ENCODE peak calls at places on chromosomes 5 and 9, in eight cellular contexts. O is H9; T is A549; M is activated B cell treated with CpG ODN at 0.5 μM for 24 hours; N is AG09309; L is natural killer cell; I is IMR-90; K is CD8-positive, alpha-beta T cell. Q is an unnamed sample.

GRCh38 chr9:125694478-125694877 is 12.5 kb downstream of the MAPKAP1 start:
- DNase-seq in L (no peak), O (no peak), K (no peak), I (peak), T (no peak), M (no peak), N (no peak), Q (no peak)

GRCh38 chr9:97364769-97365490 is 47.0 kb upstream of the TDRD7 start:
- DNase-seq in L (no peak), O (no peak), N (no peak), T (no peak), M (no peak), I (no peak), K (no peak), Q (no peak)

GRCh38 chr5:169412858-169413257 is 111.9 kb upstream of the SLIT3 start:
- DNase-seq in K (no peak), M (no peak), O (no peak), T (no peak), N (no peak), I (no peak), L (no peak), Q (no peak)

GRCh38 chr5:159915913-159916840 is at the start of gene ADRA1B:
- DNase-seq in T (peak), L (peak), K (peak), O (peak), I (peak), N (no peak), M (peak), Q (peak)

GRCh38 chr5:120382813-120383212 is 81.3 kb upstream of the PRR16 start:
- DNase-seq in O (no peak), K (no peak), M (no peak), I (no peak), T (no peak), L (no peak), N (no peak), Q (no peak)

GRCh38 chr5:67315802-67316103 is 119.2 kb upstream of the CD180 start:
- DNase-seq in I (no peak), M (no peak), L (no peak), K (no peak), O (no peak), T (no peak), N (no peak), Q (no peak)

GRCh38 chr9:6811436-6811835 is 53.7 kb downstream of the KDM4C start:
- DNase-seq in O (no peak), I (no peak), L (no peak), M (no peak), T (no peak), N (no peak), K (no peak), Q (no peak)

GRCh38 chr5:79800979-79801827 is 111.6 kb downstream of the CMYA5 start:
- DNase-seq in I (peak), T (peak), M (no peak), K (no peak), O (no peak), L (no peak), N (no peak), Q (no peak)

GRCh38 chr5:31853398-31854135 is 214.6 kb downstream of the PDZD2 start:
- DNase-seq in M (no peak), L (no peak), T (no peak), I (no peak), K (no peak), O (no peak), N (no peak), Q (no peak)

GRCh38 chr9:28779240-28779639 is 1206.0 kb upstream of the C9orf72 start:
- DNase-seq in O (no peak), T (no peak), N (no peak), I (no peak), K (no peak), M (no peak), L (no peak), Q (no peak)

GRCh38 chr5:178869577-178869976 is 9.8 kb downstream of the ZNF354B start:
- DNase-seq in T (no peak), I (no peak), K (no peak), O (no peak), M (no peak), N (no peak), L (no peak), Q (no peak)

GRCh38 chr9:96612105-96612965 is 7.3 kb downstream of the CDC14B start:
- DNase-seq in M (no peak), I (peak), N (peak), L (no peak), O (no peak), T (peak), K (no peak), Q (peak)

GRCh38 chr9:107727113-107727780 is 237.7 kb upstream of the KLF4 start:
- DNase-seq in O (no peak), L (no peak), N (no peak), T (no peak), I (peak), K (no peak), M (no peak), Q (no peak)

GRCh38 chr9:93270976-93271375 is 87.0 kb downstream of the WNK2 start:
- DNase-seq in L (no peak), T (no peak), I (no peak), M (peak), K (no peak), N (no peak), O (no peak), Q (no peak)

GRCh38 chr5:149125386-149125891 is 15.9 kb upstream of the ABLIM3 start:
- DNase-seq in L (no peak), K (no peak), T (no peak), I (peak), O (peak), M (no peak), N (no peak), Q (peak)

GRCh38 chr5:1168751-1169607 is 32.4 kb upstream of the SLC6A19 start:
- DNase-seq in O (no peak), I (no peak), L (no peak), M (no peak), K (no peak), T (no peak), N (no peak), Q (no peak)

GRCh38 chr5:10892135-10892910 is 131.3 kb upstream of the DAP start:
- DNase-seq in I (no peak), M (no peak), K (no peak), L (no peak), T (no peak), N (no peak), O (no peak), Q (no peak)

GRCh38 chr5:24823625-24824024 is 178.8 kb upstream of the CDH10 start:
- DNase-seq in I (no peak), N (no peak), M (no peak), K (peak), T (no peak), L (no peak), O (peak), Q (no peak)

GRCh38 chr9:6897831-6898230 is 140.1 kb downstream of the KDM4C start:
- DNase-seq in I (no peak), K (no peak), L (no peak), O (no peak), N (no peak), T (no peak), M (no peak), Q (no peak)

GRCh38 chr5:170132642-170133448 is 27.1 kb downstream of the FOXI1 start:
- DNase-seq in M (no peak), O (no peak), T (peak), N (peak), I (peak), K (no peak), L (no peak), Q (no peak)

GRCh38 chr5:9222054-9222738 is 323.7 kb downstream of the SEMA5A start:
- DNase-seq in M (no peak), T (no peak), I (no peak), O (peak), L (no peak), K (no peak), N (no peak), Q (no peak)

GRCh38 chr9:99433095-99433494 is 211.0 kb downstream of the SEC61B start:
- DNase-seq in I (no peak), L (no peak), T (no peak), O (no peak), K (no peak), M (no peak), N (no peak), Q (no peak)

GRCh38 chr9:99044827-99045226 is 60.1 kb upstream of the TGFBR1 start:
- DNase-seq in N (no peak), T (no peak), K (no peak), M (no peak), I (peak), O (no peak), L (no peak), Q (no peak)

GRCh38 chr9:136679431-136679941 is 7.8 kb downstream of the AGPAT2 start:
- DNase-seq in M (no peak), I (no peak), L (no peak), T (no peak), N (no peak), O (no peak), K (no peak), Q (no peak)

GRCh38 chr5:148523139-148523538 is 131.2 kb downstream of the HTR4 start:
- DNase-seq in N (no peak), O (no peak), I (no peak), K (no peak), L (no peak), T (no peak), M (no peak), Q (peak)

GRCh38 chr9:99049228-99049627 is 55.7 kb upstream of the TGFBR1 start:
- DNase-seq in K (no peak), N (no peak), T (no peak), O (no peak), M (no peak), L (no peak), I (no peak), Q (no peak)

GRCh38 chr9:29625292-29625731 is 2052.0 kb upstream of the C9orf72 start:
- DNase-seq in L (no peak), M (no peak), K (no peak), T (no peak), O (no peak), N (no peak), I (no peak), Q (no peak)

GRCh38 chr5:139688088-139688702 is 40.0 kb downstream of the CXXC5 start:
- DNase-seq in T (no peak), L (no peak), M (no peak), N (no peak), I (no peak), O (no peak), K (no peak), Q (no peak)

GRCh38 chr5:131262953-131263541 is 806 bp upstream of the CDC42SE2 start:
- DNase-seq in M (no peak), L (no peak), I (no peak), O (no peak), N (no peak), K (no peak), T (no peak), Q (peak)

GRCh38 chr9:5389109-5389732 is 48.5 kb downstream of the PLGRKT start:
- DNase-seq in I (peak), K (no peak), N (peak), T (no peak), L (no peak), M (no peak), O (no peak), Q (no peak)

GRCh38 chr5:62199792-62200716 is 106.0 kb upstream of the KIF2A start:
- DNase-seq in M (no peak), L (no peak), K (no peak), I (no peak), O (no peak), N (no peak), T (no peak), Q (no peak)

DNA sequence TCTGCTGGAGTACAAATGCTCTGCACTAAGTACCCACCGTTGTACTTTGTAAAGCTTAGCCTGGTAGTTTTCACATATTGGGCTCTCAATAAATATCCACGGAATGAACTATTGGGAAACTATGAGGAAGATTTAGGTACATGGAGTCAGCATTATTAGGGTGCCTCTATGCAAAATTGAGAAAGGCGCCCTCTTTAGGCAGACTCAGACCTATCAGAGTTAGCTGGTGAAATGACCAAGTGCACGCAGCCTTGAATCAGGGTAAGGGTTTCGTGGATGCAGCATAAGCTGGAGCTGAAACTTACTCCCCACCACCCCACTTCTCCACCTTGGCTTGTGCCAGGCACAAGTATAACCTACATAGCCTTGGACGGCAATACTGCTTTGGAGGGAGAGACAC is 1178.8 kb upstream of the DMAC1 start:
- DNase-seq in L (no peak), M (no peak), T (no peak), I (no peak), O (no peak), N (no peak), K (no peak), Q (no peak)
- TF ChIP-seq CTCF in L (no peak), M (no peak), T (no peak), I (no peak), O (peak), N (no peak), K (no peak), Q (no peak)

GRCh38 chr5:34656001-34656699 is at the start of gene RAI14:
- DNase-seq in K (no peak), O (peak), M (peak), I (peak), T (peak), L (peak), N (no peak), Q (peak)
- TF ChIP-seq CTCF in K (no peak), O (no peak), M (no peak), I (peak), T (peak), L (no peak), N (no peak), Q (no peak)

GRCh38 chr9:76987594-76988200 is 31.8 kb upstream of the FOXB2 start:
- DNase-seq in I (peak), N (no peak), T (peak), O (peak), M (no peak), L (no peak), K (no peak), Q (peak)
- TF ChIP-seq CTCF in I (peak), N (peak), T (peak), O (peak), M (no peak), L (no peak), K (no peak), Q (no peak)

GRCh38 chr9:71704806-71705205 is 63.5 kb downstream of the CEMIP2 start:
- DNase-seq in O (no peak), L (no peak), N (no peak), T (no peak), K (no peak), I (peak), M (no peak), Q (no peak)
- TF ChIP-seq CTCF in O (no peak), L (no peak), N (no peak), T (no peak), K (no peak), I (no peak), M (no peak), Q (no peak)

DNA sequence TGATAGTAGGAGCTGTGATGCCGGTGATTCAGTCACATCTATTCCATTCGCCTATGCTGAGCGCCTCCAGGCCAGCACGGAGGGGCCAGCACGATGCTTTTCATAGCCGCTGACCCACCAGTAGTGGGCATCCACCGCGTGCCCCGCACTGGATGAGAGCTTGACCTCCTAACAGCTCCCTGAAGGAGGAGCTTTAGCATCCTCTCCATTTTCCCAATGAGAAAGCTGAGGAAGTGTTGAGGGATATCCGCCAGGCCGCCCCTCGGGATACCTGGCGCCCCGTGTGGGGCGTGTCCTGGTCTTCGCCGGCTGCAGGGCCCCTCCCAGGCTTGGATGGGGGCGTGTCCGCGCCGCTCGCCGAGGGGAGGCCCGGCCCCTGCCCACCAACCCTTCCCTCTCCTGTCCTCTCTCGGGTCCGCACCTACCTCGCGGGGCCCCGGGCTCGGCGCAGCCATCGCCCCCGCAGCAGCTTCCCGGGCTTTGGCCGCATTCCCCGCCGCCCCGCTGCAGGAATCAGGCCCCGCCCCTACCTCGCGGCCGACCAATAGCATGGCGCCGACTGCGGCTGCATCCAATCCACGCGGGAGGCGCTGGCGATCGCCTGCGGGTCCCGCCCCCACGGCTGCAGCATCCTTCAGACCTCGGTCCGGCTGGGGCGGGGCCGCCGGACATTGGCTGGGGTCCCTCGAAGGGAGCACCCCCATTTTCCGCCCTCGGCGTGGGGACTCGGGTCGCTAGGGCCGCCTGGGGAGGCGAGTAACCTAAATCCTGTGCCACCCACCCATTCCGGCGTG is at the start of gene PIP5KL1:
- DNase-seq in T (peak), K (peak), N (no peak), I (peak), L (peak), M (peak), O (peak), Q (peak)
- TF ChIP-seq CTCF in T (peak), K (no peak), N (peak), I (peak), L (no peak), M (no peak), O (peak), Q (no peak)

GRCh38 chr9:124293712-124294504 is 36.2 kb downstream of the NEK6 start:
- DNase-seq in L (no peak), I (no peak), K (no peak), M (no peak), N (no peak), T (no peak), O (no peak), Q (no peak)
- TF ChIP-seq CTCF in L (no peak), I (no peak), K (peak), M (no peak), N (no peak), T (no peak), O (peak), Q (no peak)

GRCh38 chr9:656918-657583 is 184.4 kb upstream of the DMRT1 start:
- DNase-seq in L (no peak), T (no peak), M (no peak), K (no peak), N (no peak), O (no peak), I (no peak), Q (no peak)
- TF ChIP-seq CTCF in L (no peak), T (no peak), M (no peak), K (no peak), N (no peak), O (no peak), I (no peak), Q (no peak)

DNA sequence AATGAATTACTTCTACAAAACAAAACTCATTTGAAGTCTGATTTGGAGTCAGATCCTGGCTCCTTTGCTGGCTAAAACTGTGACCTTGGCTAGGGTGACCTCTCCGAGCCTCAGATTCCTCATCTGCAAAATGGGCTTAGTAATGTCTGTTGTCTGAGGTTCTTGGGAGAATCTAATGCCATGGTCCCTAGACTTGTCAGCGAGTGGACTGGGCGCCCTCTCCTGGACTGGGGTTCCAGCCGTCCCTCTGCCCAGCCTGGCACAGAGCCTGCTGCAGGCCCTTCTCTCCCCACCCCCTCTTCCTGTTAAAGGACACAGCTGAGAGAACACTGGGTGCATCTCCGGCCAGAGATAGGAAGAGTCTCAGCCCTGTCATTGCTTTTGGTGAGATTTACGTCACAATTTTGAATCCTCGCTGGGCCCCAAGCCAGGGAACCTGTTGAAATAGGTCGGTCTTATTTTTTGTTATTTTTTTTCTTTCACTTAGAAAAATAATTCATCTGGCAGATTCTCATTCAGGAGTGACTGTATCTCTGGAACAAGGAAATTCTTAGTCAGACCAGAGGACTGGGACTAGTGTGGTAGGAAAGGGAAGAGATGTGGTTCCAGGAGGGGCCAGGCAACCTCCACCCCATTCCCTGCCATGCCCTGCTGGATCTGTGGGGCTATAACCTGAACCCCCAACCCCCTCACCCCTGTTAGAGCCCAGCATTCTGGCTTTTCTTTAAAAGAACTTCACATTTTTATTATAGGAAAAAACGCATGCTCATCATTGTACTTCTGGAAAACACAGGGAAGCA is 48.2 kb upstream of the RPL26L1 start:
- DNase-seq in N (no peak), M (peak), T (peak), I (peak), L (no peak), K (no peak), O (peak), Q (peak)
- TF ChIP-seq CTCF in N (peak), M (no peak), T (peak), I (peak), L (no peak), K (no peak), O (peak), Q (peak)